ENCODE peak calls at places on chromosomes 5 and 9, in nine cellular contexts. V is astrocyte, T is SK-N-MC, R is heart left ventricle, Z is OCI-LY7, M is stomach, I is mesendoderm, D is brain microvascular endothelial cell, Q is HCT116. S is an unnamed sample.

GRCh38 chr9:98128316-98128715 is 9.3 kb upstream of the TRIM14 start:
- DNase-seq in D (no peak), Q (no peak), V (no peak), Z (no peak), I (no peak), R (no peak), M (no peak), T (no peak), S (no peak)

GRCh38 chr9:124248066-124248465 is 9.7 kb upstream of the NEK6 start:
- DNase-seq in T (no peak), I (no peak), M (no peak), Q (no peak), R (no peak), D (no peak), V (no peak), Z (no peak), S (no peak)

GRCh38 chr5:96064905-96065304 is 103.3 kb upstream of the ELL2 start:
- DNase-seq in M (no peak), I (no peak), Z (no peak), D (no peak), Q (no peak), T (no peak), V (no peak), R (no peak), S (no peak)

GRCh38 chr5:160315968-160316367 is 3.6 kb upstream of the CCNJL start:
- DNase-seq in Z (peak), V (peak), T (no peak), I (peak), R (no peak), Q (peak), D (no peak), M (peak), S (no peak)

GRCh38 chr9:13485068-13485596 is 205.6 kb upstream of the MPDZ start:
- DNase-seq in D (peak), Z (no peak), Q (no peak), T (no peak), M (no peak), R (peak), I (no peak), V (peak), S (no peak)

GRCh38 chr9:114504341-114505186 is 709 bp downstream of the WHRN start:
- DNase-seq in T (no peak), Z (no peak), R (peak), D (peak), I (peak), M (peak), V (peak), Q (peak), S (peak)

GRCh38 chr9:12817702-12818101 is 42.9 kb downstream of the LURAP1L start:
- DNase-seq in Z (no peak), V (peak), T (no peak), M (peak), Q (peak), R (no peak), I (no peak), D (peak), S (no peak)

GRCh38 chr5:1667648-1668140 is 131.9 kb downstream of the MRPL36 start:
- DNase-seq in Z (no peak), I (no peak), Q (no peak), R (no peak), D (no peak), M (no peak), T (no peak), V (no peak), S (no peak)

GRCh38 chr5:156475831-156476551 is 149.0 kb downstream of the SGCD start:
- DNase-seq in D (peak), R (peak), T (no peak), Q (no peak), V (peak), I (peak), Z (no peak), M (no peak), S (no peak)

GRCh38 chr5:73858786-73859185 is 232.8 kb downstream of the ARHGEF28 start:
- DNase-seq in Z (no peak), I (no peak), M (no peak), Q (no peak), D (no peak), V (no peak), T (no peak), R (no peak), S (no peak)

GRCh38 chr9:1051286-1052118 is 1.3 kb downstream of the DMRT2 start:
- DNase-seq in M (peak), Q (no peak), I (peak), V (no peak), D (no peak), R (peak), T (no peak), Z (peak), S (no peak)

GRCh38 chr9:97305501-97306298 is 1.8 kb upstream of the CCDC180 start:
- DNase-seq in Z (no peak), I (no peak), Q (no peak), T (no peak), R (no peak), M (no peak), D (no peak), V (no peak), S (no peak)

GRCh38 chr5:170494036-170494435 is 9.8 kb upstream of the KCNIP1 start:
- DNase-seq in M (no peak), V (no peak), Q (no peak), R (no peak), Z (no peak), D (no peak), T (no peak), I (no peak), S (no peak)

GRCh38 chr5:151072234-151073025 is 8.4 kb downstream of the TNIP1 start:
- DNase-seq in T (no peak), Z (no peak), I (peak), R (no peak), V (peak), D (peak), M (no peak), Q (no peak), S (no peak)

GRCh38 chr5:157247267-157247666 is 18.7 kb upstream of the CYFIP2 start:
- DNase-seq in Z (no peak), Q (no peak), R (no peak), T (no peak), I (no peak), M (no peak), D (no peak), V (no peak), S (no peak)

GRCh38 chr5:172699999-172700685 is 59.1 kb downstream of the NEURL1B start:
- DNase-seq in Q (no peak), R (peak), T (no peak), M (no peak), Z (no peak), D (no peak), I (peak), V (no peak), S (no peak)

GRCh38 chr9:121972501-121972981 is 120.6 kb downstream of the TTLL11 start:
- DNase-seq in V (peak), I (no peak), T (no peak), D (peak), R (no peak), M (peak), Z (peak), Q (peak), S (peak)

GRCh38 chr5:76604838-76605237 is 18.4 kb downstream of the F2RL2 start:
- DNase-seq in M (no peak), I (no peak), D (no peak), V (peak), Q (no peak), R (no peak), T (no peak), Z (no peak), S (no peak)

GRCh38 chr9:113875917-113876805 is at the start of gene ZNF618:
- DNase-seq in M (peak), D (no peak), T (no peak), Z (peak), I (peak), V (no peak), Q (no peak), R (peak), S (peak)

GRCh38 chr9:109733690-109734089 is 46.3 kb upstream of the PALM2AKAP2 start:
- DNase-seq in I (no peak), R (no peak), D (peak), Q (no peak), T (peak), M (no peak), V (peak), Z (no peak), S (no peak)

GRCh38 chr5:172903790-172904189 is 55.4 kb upstream of the RPL26L1 start:
- DNase-seq in Q (peak), Z (no peak), M (peak), V (peak), I (no peak), R (no peak), T (peak), D (peak), S (peak)

GRCh38 chr5:117872798-117873368 is 1115.5 kb downstream of the DTWD2 start:
- DNase-seq in V (no peak), M (no peak), Q (no peak), T (no peak), R (no peak), D (no peak), Z (peak), I (peak), S (no peak)

DNA sequence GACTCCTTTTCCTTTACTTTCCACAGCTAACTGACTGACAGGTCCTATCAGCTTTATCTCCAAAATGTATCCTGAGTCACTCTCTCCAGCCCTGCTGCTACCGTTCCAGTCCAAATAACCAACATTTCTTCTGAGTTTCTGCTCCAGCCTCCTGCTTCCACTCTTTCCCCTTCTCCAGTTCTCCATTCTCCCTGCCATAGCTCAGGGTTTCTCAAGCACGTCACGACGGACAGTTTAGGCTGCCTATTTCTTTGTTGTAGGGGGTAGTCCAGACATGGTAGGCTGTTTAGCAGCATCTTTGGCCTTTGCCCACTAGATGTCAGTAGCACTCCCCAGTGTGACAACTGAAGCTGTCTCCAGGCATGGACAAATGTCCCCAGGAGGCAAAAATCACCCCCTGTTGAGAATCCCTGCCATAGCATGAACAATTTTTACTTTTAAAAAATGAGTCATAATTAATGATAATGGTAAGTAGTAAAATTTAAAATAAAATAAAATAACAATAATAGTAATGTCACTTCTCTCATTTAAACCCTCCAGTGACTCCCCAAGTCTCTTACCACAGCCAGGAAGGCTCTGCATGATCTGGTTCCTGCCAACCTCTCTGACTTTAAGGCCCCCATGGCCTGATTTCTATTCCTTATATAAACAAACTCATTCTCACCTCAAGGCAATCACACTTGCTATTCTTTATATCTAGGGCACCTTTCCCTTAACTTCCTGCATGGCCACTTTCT is 105.4 kb upstream of the FER start:
- DNase-seq in D (peak), R (peak), T (peak), V (peak), Z (peak), Q (peak), I (peak), M (peak), S (no peak)
- H3K4me3 ChIP-seq in D (peak), R (no peak), T (peak), V (no peak), Z (no peak), Q (peak), I (no peak), M (no peak), S (no peak)

GRCh38 chr9:132312426-132312825 is 42.4 kb downstream of the SETX start:
- DNase-seq in R (no peak), Q (no peak), D (no peak), T (no peak), V (no peak), I (no peak), M (no peak), Z (no peak), S (no peak)
- H3K27ac ChIP-seq in R (no peak), Q (no peak), D (no peak), T (no peak), V (no peak), I (no peak), M (no peak), Z (no peak), S (no peak)

DNA sequence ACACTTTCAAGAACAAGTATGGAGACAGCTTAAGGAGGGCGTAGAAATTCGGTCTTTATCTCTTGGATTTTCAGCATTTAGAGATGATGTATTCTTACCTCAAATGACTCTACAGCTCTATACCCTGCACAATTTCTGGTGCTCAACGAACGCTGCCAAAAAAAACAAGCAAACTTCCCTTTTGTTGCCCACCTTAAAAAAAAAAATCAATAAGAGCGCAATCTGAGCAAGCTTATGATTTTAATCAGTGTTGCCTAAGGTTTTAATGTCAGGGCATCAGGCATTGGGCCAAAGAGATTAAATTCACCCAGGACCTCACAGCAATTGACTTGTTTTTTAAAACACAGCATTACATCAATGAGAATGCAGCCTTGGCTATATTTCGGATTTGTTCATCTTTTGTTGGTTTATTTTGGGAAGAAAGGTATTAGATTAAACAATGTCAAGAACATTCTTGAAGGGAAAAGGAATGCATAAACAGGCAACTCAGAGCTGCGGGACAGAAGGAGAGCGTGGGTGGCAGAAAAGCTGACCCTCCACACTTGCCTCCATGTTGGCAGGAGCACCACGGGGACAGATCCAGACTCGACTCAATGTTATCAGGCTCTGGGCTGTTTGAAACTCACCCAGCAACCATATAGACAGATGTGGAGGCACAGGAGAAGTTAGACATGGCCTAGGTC is 127.5 kb upstream of the DAPK1 start:
- DNase-seq in Z (no peak), R (no peak), T (no peak), I (no peak), Q (no peak), V (peak), M (no peak), D (no peak), S (no peak)
- H3K4me3 ChIP-seq in Z (no peak), R (no peak), T (no peak), I (no peak), Q (no peak), V (no peak), M (no peak), D (no peak), S (no peak)

DNA sequence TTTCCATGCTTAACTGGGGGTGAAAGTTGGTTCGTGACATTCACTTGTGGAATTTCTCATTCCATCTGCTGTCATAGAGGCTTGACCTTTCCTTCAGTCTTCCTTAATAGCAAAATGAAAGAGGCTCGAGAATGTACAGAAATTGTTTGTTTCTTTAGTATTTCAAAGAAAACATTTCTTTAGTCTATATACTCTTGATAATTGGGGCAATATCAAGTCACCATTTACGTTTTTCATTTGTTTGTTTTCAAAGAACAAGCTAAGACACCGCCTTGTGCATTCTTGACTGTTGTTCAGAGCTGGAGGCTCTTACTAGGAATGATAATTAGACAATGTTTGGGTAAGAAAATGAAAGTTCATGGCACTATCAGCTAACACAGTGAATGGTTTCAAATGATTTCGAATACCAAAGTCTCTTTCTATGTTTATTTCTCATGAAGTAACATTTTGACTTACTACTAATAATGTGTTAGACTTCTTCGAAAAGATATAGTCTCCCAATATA is 835.4 kb downstream of the SEMA5A start:
- DNase-seq in Z (no peak), T (no peak), R (no peak), I (no peak), V (no peak), D (no peak), Q (no peak), M (no peak), S (no peak)
- H3K27ac ChIP-seq in Z (no peak), T (no peak), R (no peak), I (no peak), V (no peak), D (no peak), Q (no peak), M (no peak), S (no peak)

GRCh38 chr9:127754761-127755557 is 19.9 kb upstream of the TOR2A start:
- DNase-seq in T (no peak), Z (no peak), D (no peak), V (no peak), R (no peak), I (peak), M (no peak), Q (no peak), S (no peak)
- H3K4me3 ChIP-seq in T (peak), Z (no peak), D (no peak), V (no peak), R (peak), I (no peak), M (peak), Q (no peak), S (peak)

GRCh38 chr9:129610193-129610472 is 10.8 kb downstream of the C9orf50 start:
- DNase-seq in V (no peak), R (no peak), Z (no peak), Q (no peak), I (no peak), T (no peak), M (no peak), D (no peak), S (no peak)
- H3K27ac ChIP-seq in V (peak), R (peak), Z (no peak), Q (peak), I (peak), T (no peak), M (peak), D (peak), S (peak)

S was measured in ascending aorta.